ENCODE peak calls at places on chromosomes 16 and 17, in seven cellular contexts. U is NCI-H748 treated with DMSO at 0.1 percent for 48 hours; Y is Caki2; E is stimulated activated CD4-positive, alpha-beta T cell treated with anti-CD3 and anti-CD28 coated beads, TNF-alpha, amount 100 ng/mL, for 48 hours; W is Panc1; Z is HCEC 1CT; Q is NCI-H1436. P is an unnamed sample.

GRCh38 chr17:58643147-58643546 is 48.7 kb downstream of the TEX14 start:
- DNase-seq in U (no peak), Y (no peak), E (no peak), W (no peak), Z (peak), Q (no peak), P (no peak)

GRCh38 chr16:2720719-2721633 is 952 bp upstream of the PRSS27 start:
- DNase-seq in U (peak), Y (peak), E (peak), W (no peak), Z (peak), Q (peak), P (peak)

GRCh38 chr16:11448796-11449416 is 103.6 kb downstream of the RMI2 start:
- DNase-seq in U (no peak), Y (no peak), E (no peak), W (no peak), Z (no peak), Q (no peak), P (no peak)

GRCh38 chr16:57616871-57617270 is 11.6 kb upstream of the ADGRG1 start:
- DNase-seq in U (no peak), Y (no peak), E (no peak), W (no peak), Z (no peak), Q (no peak), P (no peak)

GRCh38 chr17:13521784-13522183 is 79.9 kb downstream of the HS3ST3A1 start:
- DNase-seq in U (no peak), Y (no peak), E (no peak), W (no peak), Z (no peak), Q (no peak), P (no peak)

GRCh38 chr16:3698941-3699340 is 18.4 kb downstream of the TRAP1 start:
- DNase-seq in U (no peak), Y (no peak), E (no peak), W (no peak), Z (no peak), Q (no peak), P (no peak)

GRCh38 chr17:79400989-79401703 is 209.7 kb downstream of the RBFOX3 start:
- DNase-seq in U (peak), Y (peak), E (peak), W (no peak), Z (peak), Q (peak), P (no peak)

GRCh38 chr17:31488264-31488981 is 96.9 kb downstream of the RAB11FIP4 start:
- DNase-seq in U (peak), Y (no peak), E (no peak), W (no peak), Z (no peak), Q (peak), P (no peak)

GRCh38 chr17:28426081-28426519 is 20.1 kb upstream of the SLC46A1 start:
- DNase-seq in U (no peak), Y (no peak), E (no peak), W (no peak), Z (no peak), Q (no peak), P (no peak)

GRCh38 chr16:68548947-68549346 is 9.9 kb downstream of the ZFP90 start:
- DNase-seq in U (no peak), Y (no peak), E (no peak), W (no peak), Z (no peak), Q (no peak), P (no peak)

GRCh38 chr16:57277586-57277985 is 6.9 kb downstream of the PLLP start:
- DNase-seq in U (no peak), Y (peak), E (no peak), W (peak), Z (peak), Q (no peak), P (no peak)

GRCh38 chr16:64459821-64460220 is 662.0 kb downstream of the CDH11 start:
- DNase-seq in U (no peak), Y (no peak), E (no peak), W (no peak), Z (no peak), Q (no peak), P (no peak)

GRCh38 chr16:67541391-67542263 is 13.0 kb downstream of the RIPOR1 start:
- DNase-seq in U (no peak), Y (peak), E (no peak), W (no peak), Z (no peak), Q (no peak), P (no peak)

GRCh38 chr17:29115906-29116651 is 64.1 kb downstream of the MYO18A start:
- DNase-seq in U (peak), Y (peak), E (no peak), W (no peak), Z (peak), Q (peak), P (no peak)

GRCh38 chr17:63974594-63975192 is 2.0 kb upstream of the SCN4A start:
- DNase-seq in U (no peak), Y (peak), E (no peak), W (no peak), Z (peak), Q (no peak), P (no peak)

GRCh38 chr16:73710526-73710925 is 586.1 kb upstream of the PSMD7 start:
- DNase-seq in U (no peak), Y (no peak), E (no peak), W (no peak), Z (no peak), Q (no peak), P (no peak)

GRCh38 chr16:81997738-81998137 is 13.5 kb downstream of the SDR42E1 start:
- DNase-seq in U (no peak), Y (peak), E (no peak), W (no peak), Z (peak), Q (no peak), P (peak)

GRCh38 chr17:28973414-28973813 is 22.1 kb upstream of the PHF12 start:
- DNase-seq in U (no peak), Y (no peak), E (no peak), W (no peak), Z (peak), Q (no peak), P (no peak)

GRCh38 chr16:69131749-69132423 is 502 bp downstream of the CHTF8 start:
- DNase-seq in U (peak), Y (peak), E (peak), W (no peak), Z (peak), Q (peak), P (peak)

GRCh38 chr16:57838161-57838560 is 35.9 kb upstream of the KIFC3 start:
- DNase-seq in U (no peak), Y (no peak), E (no peak), W (no peak), Z (no peak), Q (no peak), P (no peak)

GRCh38 chr17:27206447-27206846 is 87.5 kb upstream of the WSB1 start:
- DNase-seq in U (no peak), Y (no peak), E (no peak), W (no peak), Z (no peak), Q (no peak), P (no peak)

GRCh38 chr17:74954665-74955421 is 17.7 kb downstream of the HID1 start:
- DNase-seq in U (no peak), Y (no peak), E (no peak), W (no peak), Z (no peak), Q (no peak), P (no peak)

GRCh38 chr17:50184057-50184456 is 17.4 kb downstream of the COL1A1 start:
- DNase-seq in U (no peak), Y (no peak), E (no peak), W (no peak), Z (no peak), Q (no peak), P (no peak)

GRCh38 chr16:68434654-68435210 is 13.6 kb downstream of the SMPD3 start:
- DNase-seq in U (no peak), Y (no peak), E (no peak), W (no peak), Z (no peak), Q (no peak), P (no peak)

GRCh38 chr16:26542198-26542597 is 524.5 kb upstream of the C16orf82 start:
- DNase-seq in U (no peak), Y (no peak), E (no peak), W (no peak), Z (no peak), Q (no peak), P (no peak)

GRCh38 chr17:76569607-76570279 is 15.9 kb downstream of the ST6GALNAC2 start:
- DNase-seq in U (no peak), Y (no peak), E (no peak), W (no peak), Z (no peak), Q (no peak), P (no peak)

GRCh38 chr16:66427036-66427446 is at the start of gene BEAN1:
- DNase-seq in U (no peak), Y (no peak), E (no peak), W (no peak), Z (no peak), Q (no peak), P (no peak)

GRCh38 chr17:73013816-73014663 is 78.4 kb downstream of the SLC39A11 start:
- DNase-seq in U (no peak), Y (peak), E (no peak), W (no peak), Z (no peak), Q (no peak), P (no peak)

GRCh38 chr17:4854181-4854681 is 21.1 kb downstream of the MINK1 start:
- DNase-seq in U (no peak), Y (no peak), E (no peak), W (no peak), Z (no peak), Q (no peak), P (no peak)

GRCh38 chr17:44557653-44558285 is 485 bp downstream of the FZD2 start:
- DNase-seq in U (peak), Y (no peak), E (peak), W (no peak), Z (peak), Q (no peak), P (no peak)

P was measured in pulmonary artery endothelial cell.